ENCODE peak calls at places on chromosomes 2 and 18, in ten cellular contexts. P is mesothelial cell of epicardium; Z is AG04450; G is hepatocyte; D is chondrocyte; F is RWPE1; W is foreskin fibroblast; M is GM13976; C is CD8-positive, alpha-beta T cell; A is ovary. L is an unnamed sample.

GRCh38 chr2:82023710-82024109 is 1719.2 kb upstream of the LRRTM1 start:
- DNase-seq in F (no peak), A (no peak), M (no peak), P (no peak), W (no peak), Z (no peak), C (no peak), D (no peak), G (peak), L (no peak)

GRCh38 chr2:96928277-96928781 is 58.1 kb downstream of the FAM178B start:
- DNase-seq in A (no peak), G (peak), F (no peak), D (no peak), Z (no peak), P (no peak), M (no peak), W (peak), C (no peak), L (no peak)

GRCh38 chr2:192216336-192216735 is 21.6 kb upstream of the TMEFF2 start:
- DNase-seq in F (no peak), W (no peak), P (no peak), M (no peak), G (no peak), C (no peak), Z (no peak), A (no peak), D (no peak), L (no peak)

GRCh38 chr2:152055366-152056108 is 43.3 kb downstream of the CACNB4 start:
- DNase-seq in P (no peak), F (no peak), C (no peak), A (no peak), M (no peak), G (no peak), D (no peak), Z (no peak), W (no peak), L (no peak)

GRCh38 chr2:172442072-172442895 is 14.9 kb downstream of the ITGA6 start:
- DNase-seq in W (peak), A (no peak), D (no peak), P (no peak), C (peak), M (no peak), F (peak), Z (peak), G (peak), L (peak)

GRCh38 chr18:26736301-26736700 is 129.2 kb downstream of the AQP4 start:
- DNase-seq in P (no peak), W (no peak), C (no peak), M (no peak), Z (no peak), G (no peak), F (no peak), D (no peak), A (no peak), L (no peak)

GRCh38 chr18:42296723-42297122 is 341.7 kb downstream of the PIK3C3 start:
- DNase-seq in Z (no peak), F (no peak), W (no peak), C (no peak), D (no peak), P (no peak), G (no peak), A (no peak), M (no peak), L (no peak)

GRCh38 chr2:109402980-109403840 is 210.6 kb downstream of the SEPTIN10 start:
- DNase-seq in G (no peak), D (no peak), P (no peak), C (no peak), M (no peak), A (no peak), Z (no peak), F (no peak), W (no peak), L (no peak)

GRCh38 chr2:219284501-219285347 is 5.6 kb downstream of the DNAJB2 start:
- DNase-seq in M (peak), F (no peak), G (no peak), D (peak), C (no peak), A (no peak), P (no peak), W (no peak), Z (no peak), L (no peak)

GRCh38 chr18:8701546-8702118 is 3.7 kb upstream of the MTCL1 start:
- DNase-seq in Z (peak), F (peak), C (no peak), W (peak), P (no peak), M (no peak), A (no peak), D (no peak), G (peak), L (peak)

GRCh38 chr2:238509151-238509820 is 82.6 kb downstream of the ASB1 start:
- DNase-seq in C (no peak), W (no peak), M (no peak), P (no peak), Z (no peak), D (no peak), F (no peak), A (no peak), G (no peak), L (no peak)

GRCh38 chr2:191302459-191303155 is 57.4 kb downstream of the MYO1B start:
- DNase-seq in A (no peak), M (peak), F (peak), Z (no peak), W (no peak), G (no peak), D (no peak), P (no peak), C (no peak), L (no peak)

GRCh38 chr2:28322456-28322855 is 70.2 kb upstream of the FOSL2 start:
- DNase-seq in D (no peak), P (no peak), W (no peak), G (no peak), A (no peak), C (no peak), M (peak), F (no peak), Z (no peak), L (no peak)

GRCh38 chr2:100929142-100929541 is 72.9 kb upstream of the RPL31 start:
- DNase-seq in W (no peak), G (no peak), C (no peak), P (no peak), Z (no peak), D (no peak), A (no peak), M (no peak), F (no peak), L (no peak)

GRCh38 chr2:217914878-217915277 is 87.9 kb downstream of the TNS1 start:
- DNase-seq in F (no peak), P (no peak), D (no peak), M (no peak), Z (no peak), A (peak), G (no peak), C (no peak), W (no peak), L (no peak)

GRCh38 chr2:231992888-231993287 is 31.4 kb downstream of the DIS3L2 start:
- DNase-seq in G (no peak), C (no peak), A (no peak), Z (no peak), F (no peak), P (no peak), D (no peak), M (no peak), W (no peak), L (no peak)

GRCh38 chr2:230793573-230794359 is 71.0 kb upstream of the ITM2C start:
- DNase-seq in W (peak), F (peak), C (peak), G (peak), A (peak), D (no peak), M (no peak), P (no peak), Z (peak), L (peak)

GRCh38 chr2:191675807-191676667 is 1.9 kb upstream of the NABP1 start:
- DNase-seq in P (no peak), M (peak), G (no peak), F (no peak), W (no peak), A (no peak), C (peak), Z (no peak), D (no peak), L (no peak)

GRCh38 chr18:51017140-51017874 is 12.7 kb upstream of the SMAD4 start:
- DNase-seq in P (no peak), W (no peak), Z (no peak), M (no peak), A (no peak), G (no peak), F (no peak), D (no peak), C (no peak), L (no peak)

GRCh38 chr2:238489431-238489830 is 62.7 kb downstream of the ASB1 start:
- DNase-seq in D (no peak), P (no peak), W (no peak), C (no peak), G (no peak), M (no peak), F (no peak), A (no peak), Z (no peak), L (no peak)

GRCh38 chr18:55465313-55465712 is 122.7 kb downstream of the TCF4 start:
- DNase-seq in G (no peak), F (no peak), D (no peak), M (no peak), A (no peak), Z (no peak), W (no peak), C (no peak), P (no peak), L (no peak)

GRCh38 chr2:191144217-191144616 is 6.6 kb downstream of the STAT4 start:
- DNase-seq in W (no peak), D (no peak), M (no peak), A (no peak), P (no peak), C (no peak), F (no peak), G (no peak), Z (no peak), L (no peak)

GRCh38 chr18:25759111-25759510 is 331.3 kb downstream of the SS18 start:
- DNase-seq in Z (no peak), D (no peak), P (no peak), M (no peak), A (no peak), F (no peak), W (peak), G (no peak), C (no peak), L (no peak)

GRCh38 chr18:72762505-72763122 is 105.2 kb downstream of the NETO1 start:
- DNase-seq in P (no peak), G (peak), M (peak), Z (peak), F (peak), D (no peak), W (peak), A (no peak), C (no peak), L (peak)

GRCh38 chr18:70848329-70848728 is 559.5 kb downstream of the SOCS6 start:
- DNase-seq in C (no peak), P (no peak), A (no peak), D (no peak), G (no peak), F (no peak), W (no peak), Z (no peak), M (no peak), L (no peak)

GRCh38 chr2:22110244-22110651 is 986.5 kb downstream of the TDRD15 start:
- DNase-seq in Z (no peak), P (no peak), W (no peak), F (no peak), M (no peak), D (no peak), C (no peak), G (no peak), A (no peak), L (no peak)
- TF ChIP-seq CTCF in Z (no peak), P (no peak), W (no peak), F (no peak), M (no peak), D (no peak), C (no peak), G (no peak), A (no peak), L (no peak)

GRCh38 chr2:68245066-68245465 is 7.3 kb downstream of the PPP3R1 start:
- DNase-seq in F (no peak), Z (no peak), G (no peak), C (no peak), A (no peak), W (no peak), P (no peak), M (no peak), D (no peak), L (no peak)

GRCh38 chr2:68244456-68244855 is 7.9 kb downstream of the PPP3R1 start:
- DNase-seq in P (no peak), W (no peak), G (no peak), D (no peak), C (no peak), F (no peak), Z (no peak), M (no peak), A (no peak), L (no peak)

GRCh38 chr2:68248361-68248760 is 4.0 kb downstream of the PPP3R1 start:
- DNase-seq in F (no peak), M (no peak), P (no peak), C (no peak), W (no peak), D (no peak), Z (no peak), G (no peak), A (no peak), L (no peak)

GRCh38 chr2:68248806-68249205 is 3.5 kb downstream of the PPP3R1 start:
- DNase-seq in P (no peak), D (no peak), C (no peak), F (no peak), G (no peak), W (no peak), Z (no peak), M (no peak), A (no peak), L (no peak)

DNA sequence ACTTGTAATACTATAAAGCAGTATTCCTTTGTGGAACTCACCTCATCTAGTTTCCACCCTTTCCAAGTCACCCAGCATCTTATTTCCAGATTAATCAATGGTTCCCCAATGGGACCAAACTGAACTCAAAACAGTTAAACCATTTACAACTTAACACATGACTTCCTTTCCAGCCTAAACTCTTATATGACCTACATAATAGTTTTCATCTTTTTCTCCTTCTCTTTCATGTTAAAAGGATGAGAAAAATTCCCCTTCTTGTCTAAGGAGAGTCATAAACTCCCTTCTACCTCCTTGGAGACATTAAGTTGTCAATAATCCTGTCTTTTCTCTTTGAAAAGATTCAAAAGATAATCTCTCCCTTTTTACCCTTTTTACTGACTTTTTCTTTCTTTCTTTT is 6.7 kb downstream of the PPP3R1 start:
- DNase-seq in A (no peak), M (no peak), W (no peak), Z (no peak), F (no peak), P (no peak), G (no peak), C (no peak), D (no peak), L (no peak)
- TF ChIP-seq CTCF in A (no peak), M (no peak), W (no peak), Z (no peak), F (no peak), P (no peak), G (no peak), C (no peak), D (no peak), L (no peak)

DNA sequence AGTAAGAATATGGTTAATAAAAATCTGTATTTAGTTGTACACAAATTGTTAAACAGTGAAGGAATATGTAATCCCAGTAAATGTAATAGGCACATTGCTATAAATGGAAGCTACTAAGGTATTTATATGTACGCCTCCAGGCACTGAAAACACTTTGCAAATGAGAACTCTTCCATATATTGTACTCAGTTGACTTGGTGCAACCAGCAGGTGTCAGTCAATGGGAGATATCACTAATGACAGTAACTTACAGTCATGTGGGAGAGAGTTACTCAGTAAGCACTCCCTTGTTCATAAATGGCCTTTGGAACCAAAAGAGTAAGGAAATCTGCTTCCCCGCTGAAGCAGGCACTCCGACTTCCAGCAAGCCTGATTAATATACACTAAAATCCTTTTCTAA is 5.9 kb downstream of the MDH1 start:
- DNase-seq in A (no peak), C (no peak), F (no peak), M (no peak), G (no peak), W (no peak), P (no peak), D (no peak), Z (no peak), L (no peak)
- TF ChIP-seq CTCF in A (no peak), C (no peak), F (no peak), M (no peak), G (no peak), W (no peak), P (no peak), D (peak), Z (no peak), L (no peak)

GRCh38 chr2:196551014-196551413 is 88.5 kb upstream of the CCDC150 start:
- DNase-seq in G (no peak), F (no peak), P (no peak), Z (no peak), D (no peak), W (no peak), M (no peak), A (no peak), C (no peak), L (no peak)
- TF ChIP-seq CTCF in G (no peak), F (no peak), P (no peak), Z (no peak), D (no peak), W (no peak), M (no peak), A (no peak), C (no peak), L (no peak)

DNA sequence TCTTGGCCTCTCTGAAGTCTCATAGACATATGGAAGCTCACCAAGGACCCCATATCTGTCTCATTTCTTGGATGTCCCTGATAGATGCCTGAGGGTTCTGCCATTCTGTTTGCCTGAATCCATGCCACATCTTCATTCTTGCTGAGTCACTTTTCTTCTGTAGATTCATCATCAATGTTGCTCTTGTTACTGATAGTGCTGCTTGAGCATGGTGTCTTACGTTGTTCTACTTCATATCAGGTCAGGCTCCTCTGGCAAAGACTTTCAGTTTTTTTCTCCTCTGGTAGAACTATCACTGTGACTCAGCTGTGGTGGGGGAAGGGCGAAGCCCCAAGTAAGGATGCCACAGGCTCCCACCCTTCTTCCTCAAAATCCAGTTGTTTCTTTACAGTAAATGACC is 885.2 kb downstream of the DCDC2C start:
- DNase-seq in G (no peak), A (no peak), P (no peak), M (no peak), W (no peak), F (no peak), C (no peak), D (no peak), Z (no peak), L (no peak)
- TF ChIP-seq CTCF in G (no peak), A (no peak), P (no peak), M (no peak), W (no peak), F (no peak), C (no peak), D (no peak), Z (no peak), L (no peak)

L was measured in AG04449.